ENCODE peak calls at places on chromosome 11, in six cellular contexts. One of them, this sample, is unnamed.

GRCh38 chr11:69215784-69216415 is 60.2 kb downstream of the SMIM38 start:
- DNase-seq in CD8-positive, alpha-beta T cell: no peak
- DNase-seq in dorsolateral prefrontal cortex: peak
- DNase-seq in A549: peak
- DNase-seq in fibroblast of lung: peak
- DNase-seq in pancreas: no peak
- DNase-seq in this sample: no peak

GRCh38 chr11:111770581-111771134 is 4.5 kb upstream of the PPP2R1B start:
- DNase-seq in CD8-positive, alpha-beta T cell: no peak
- DNase-seq in fibroblast of lung: no peak
- DNase-seq in pancreas: no peak
- DNase-seq in dorsolateral prefrontal cortex: no peak
- DNase-seq in A549: no peak
- DNase-seq in this sample: no peak

GRCh38 chr11:68313574-68314202 is 1.3 kb downstream of the LRP5 start:
- DNase-seq in pancreas: peak
- DNase-seq in dorsolateral prefrontal cortex: no peak
- DNase-seq in fibroblast of lung: peak
- DNase-seq in CD8-positive, alpha-beta T cell: no peak
- DNase-seq in A549: no peak
- DNase-seq in this sample: no peak

GRCh38 chr11:15569626-15570025 is 454.9 kb downstream of the INSC start:
- DNase-seq in A549: no peak
- DNase-seq in pancreas: no peak
- DNase-seq in CD8-positive, alpha-beta T cell: no peak
- DNase-seq in fibroblast of lung: peak
- DNase-seq in dorsolateral prefrontal cortex: no peak
- DNase-seq in this sample: no peak

GRCh38 chr11:64862914-64863313 is 15.5 kb downstream of the EHD1 start:
- DNase-seq in pancreas: no peak
- DNase-seq in fibroblast of lung: peak
- DNase-seq in A549: no peak
- DNase-seq in CD8-positive, alpha-beta T cell: no peak
- DNase-seq in dorsolateral prefrontal cortex: no peak
- DNase-seq in this sample: no peak

GRCh38 chr11:118911880-118912741 is 13.6 kb downstream of the BCL9L start:
- DNase-seq in dorsolateral prefrontal cortex: peak
- DNase-seq in CD8-positive, alpha-beta T cell: peak
- DNase-seq in A549: no peak
- DNase-seq in pancreas: peak
- DNase-seq in fibroblast of lung: peak
- DNase-seq in this sample: no peak

GRCh38 chr11:125343086-125343731 is 152.9 kb downstream of the FEZ1 start:
- DNase-seq in A549: no peak
- DNase-seq in fibroblast of lung: no peak
- DNase-seq in dorsolateral prefrontal cortex: no peak
- DNase-seq in CD8-positive, alpha-beta T cell: no peak
- DNase-seq in pancreas: no peak
- DNase-seq in this sample: no peak

GRCh38 chr11:106473089-106473722 is 395.7 kb downstream of the AASDHPPT start:
- DNase-seq in A549: no peak
- DNase-seq in fibroblast of lung: peak
- DNase-seq in CD8-positive, alpha-beta T cell: no peak
- DNase-seq in pancreas: no peak
- DNase-seq in dorsolateral prefrontal cortex: no peak
- DNase-seq in this sample: no peak

GRCh38 chr11:128940603-128941002 is 2.1 kb downstream of the TP53AIP1 start:
- DNase-seq in pancreas: no peak
- DNase-seq in A549: no peak
- DNase-seq in CD8-positive, alpha-beta T cell: no peak
- DNase-seq in fibroblast of lung: no peak
- DNase-seq in dorsolateral prefrontal cortex: peak
- DNase-seq in this sample: no peak

GRCh38 chr11:92765965-92766371 is 203.5 kb upstream of the MTNR1B start:
- DNase-seq in fibroblast of lung: peak
- DNase-seq in A549: no peak
- DNase-seq in dorsolateral prefrontal cortex: peak
- DNase-seq in pancreas: no peak
- DNase-seq in CD8-positive, alpha-beta T cell: no peak
- DNase-seq in this sample: no peak

GRCh38 chr11:44149651-44150050 is 54.2 kb downstream of the EXT2 start:
- DNase-seq in dorsolateral prefrontal cortex: no peak
- DNase-seq in A549: no peak
- DNase-seq in CD8-positive, alpha-beta T cell: no peak
- DNase-seq in fibroblast of lung: peak
- DNase-seq in pancreas: no peak
- DNase-seq in this sample: no peak

GRCh38 chr11:1129143-1129665 is 28.5 kb upstream of the MUC5AC start:
- DNase-seq in dorsolateral prefrontal cortex: no peak
- DNase-seq in A549: no peak
- DNase-seq in CD8-positive, alpha-beta T cell: no peak
- DNase-seq in fibroblast of lung: no peak
- DNase-seq in pancreas: peak
- DNase-seq in this sample: no peak

GRCh38 chr11:87712802-87713202 is 462.4 kb downstream of the RAB38 start:
- DNase-seq in dorsolateral prefrontal cortex: no peak
- DNase-seq in fibroblast of lung: no peak
- DNase-seq in CD8-positive, alpha-beta T cell: no peak
- DNase-seq in pancreas: no peak
- DNase-seq in A549: no peak
- DNase-seq in this sample: no peak

GRCh38 chr11:77082838-77083552 is 16.2 kb downstream of the CAPN5 start:
- DNase-seq in dorsolateral prefrontal cortex: peak
- DNase-seq in pancreas: peak
- DNase-seq in CD8-positive, alpha-beta T cell: peak
- DNase-seq in A549: no peak
- DNase-seq in fibroblast of lung: peak
- DNase-seq in this sample: peak

GRCh38 chr11:110445428-110445827 is 15.7 kb downstream of the FDX1 start:
- DNase-seq in A549: no peak
- DNase-seq in fibroblast of lung: no peak
- DNase-seq in dorsolateral prefrontal cortex: no peak
- DNase-seq in CD8-positive, alpha-beta T cell: no peak
- DNase-seq in pancreas: no peak
- DNase-seq in this sample: no peak
- H3K27ac ChIP-seq in A549: no peak
- H3K27ac ChIP-seq in fibroblast of lung: no peak
- H3K27ac ChIP-seq in dorsolateral prefrontal cortex: no peak
- H3K27ac ChIP-seq in CD8-positive, alpha-beta T cell: no peak
- H3K27ac ChIP-seq in pancreas: no peak
- H3K27ac ChIP-seq in this sample: no peak

DNA sequence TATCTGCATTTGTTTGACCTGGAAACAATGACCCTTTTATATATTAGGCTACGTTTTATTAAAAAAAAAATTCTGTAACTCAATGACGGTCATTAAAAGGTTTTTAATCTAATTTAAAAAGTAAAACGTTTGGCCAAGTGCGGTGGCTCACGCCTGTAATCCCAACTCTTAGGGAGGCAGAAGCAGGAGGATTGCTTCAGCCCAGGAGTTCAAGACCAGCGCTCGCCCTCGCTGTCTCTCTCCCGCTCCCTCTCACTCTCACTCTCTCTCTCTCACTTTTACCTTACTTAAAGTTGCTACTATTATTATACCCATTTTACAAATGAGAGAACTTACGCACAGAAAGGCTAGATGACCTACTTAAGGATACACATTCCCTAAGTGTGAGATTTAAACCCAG is 814 bp upstream of the NARS2 start:
- DNase-seq in pancreas: no peak
- DNase-seq in A549: no peak
- DNase-seq in CD8-positive, alpha-beta T cell: no peak
- DNase-seq in dorsolateral prefrontal cortex: no peak
- DNase-seq in fibroblast of lung: no peak
- DNase-seq in this sample: no peak
- H3K4me3 ChIP-seq in pancreas: peak
- H3K4me3 ChIP-seq in A549: peak
- H3K4me3 ChIP-seq in CD8-positive, alpha-beta T cell: peak
- H3K4me3 ChIP-seq in dorsolateral prefrontal cortex: peak
- H3K4me3 ChIP-seq in fibroblast of lung: peak
- H3K4me3 ChIP-seq in this sample: peak

DNA sequence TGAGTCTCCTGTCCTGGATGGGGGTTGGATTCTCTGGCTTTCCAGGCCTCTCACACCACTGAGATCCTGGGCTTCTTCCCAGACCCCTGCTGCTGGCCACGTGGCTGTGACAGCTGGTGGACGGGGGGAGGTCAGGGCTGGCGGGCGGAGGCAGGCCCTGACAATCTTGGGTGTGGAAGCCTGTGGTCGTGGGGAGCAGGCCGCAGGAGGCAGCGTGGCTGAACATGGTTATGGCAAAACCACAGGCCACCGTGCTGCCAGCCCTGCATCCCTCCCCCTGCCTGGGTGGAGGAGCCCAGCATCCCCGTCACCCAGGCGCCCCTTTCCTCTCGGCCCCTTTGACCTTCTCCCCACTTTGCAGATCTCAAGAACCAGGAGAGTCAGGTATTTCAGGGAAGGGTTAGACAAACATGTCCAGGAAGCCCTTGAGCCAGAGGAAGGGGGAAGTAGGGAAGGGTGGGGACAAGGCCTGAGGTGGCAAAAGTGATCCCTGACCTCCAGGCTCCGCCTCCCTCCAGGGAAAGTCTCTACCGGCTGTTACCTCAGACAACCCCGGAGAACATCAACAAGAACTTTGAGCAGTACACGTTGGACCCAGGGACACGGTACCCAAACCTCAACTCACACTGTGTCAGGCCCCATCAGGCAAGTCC is 111.8 kb downstream of the MICAL2 start:
- DNase-seq in dorsolateral prefrontal cortex: no peak
- DNase-seq in fibroblast of lung: peak
- DNase-seq in pancreas: no peak
- DNase-seq in A549: no peak
- DNase-seq in CD8-positive, alpha-beta T cell: no peak
- DNase-seq in this sample: no peak
- H3K27ac ChIP-seq in dorsolateral prefrontal cortex: peak
- H3K27ac ChIP-seq in fibroblast of lung: peak
- H3K27ac ChIP-seq in pancreas: no peak
- H3K27ac ChIP-seq in A549: no peak
- H3K27ac ChIP-seq in CD8-positive, alpha-beta T cell: no peak
- H3K27ac ChIP-seq in this sample: peak

GRCh38 chr11:62166371-62166770 is 23.6 kb upstream of the SCGB1D1 start:
- DNase-seq in dorsolateral prefrontal cortex: no peak
- DNase-seq in CD8-positive, alpha-beta T cell: no peak
- DNase-seq in A549: no peak
- DNase-seq in fibroblast of lung: no peak
- DNase-seq in pancreas: no peak
- DNase-seq in this sample: no peak

GRCh38 chr11:62171261-62171723 is 18.7 kb upstream of the SCGB1D1 start:
- DNase-seq in CD8-positive, alpha-beta T cell: peak
- DNase-seq in fibroblast of lung: peak
- DNase-seq in A549: peak
- DNase-seq in dorsolateral prefrontal cortex: peak
- DNase-seq in pancreas: peak
- DNase-seq in this sample: peak

GRCh38 chr11:62169935-62170334 is 20.1 kb upstream of the SCGB1D1 start:
- DNase-seq in pancreas: no peak
- DNase-seq in dorsolateral prefrontal cortex: no peak
- DNase-seq in A549: no peak
- DNase-seq in CD8-positive, alpha-beta T cell: no peak
- DNase-seq in fibroblast of lung: no peak
- DNase-seq in this sample: no peak

GRCh38 chr11:62169448-62169847 is 20.6 kb upstream of the SCGB1D1 start:
- DNase-seq in fibroblast of lung: no peak
- DNase-seq in A549: no peak
- DNase-seq in CD8-positive, alpha-beta T cell: no peak
- DNase-seq in pancreas: no peak
- DNase-seq in dorsolateral prefrontal cortex: no peak
- DNase-seq in this sample: no peak
- H3K4me3 ChIP-seq in fibroblast of lung: no peak
- H3K4me3 ChIP-seq in A549: no peak
- H3K4me3 ChIP-seq in CD8-positive, alpha-beta T cell: no peak
- H3K4me3 ChIP-seq in pancreas: no peak
- H3K4me3 ChIP-seq in dorsolateral prefrontal cortex: no peak
- H3K4me3 ChIP-seq in this sample: no peak